ENCODE peak calls at places on chromosomes 12 and 14, in four cellular contexts. X, U, F and Q are unnamed samples.

GRCh38 chr12:104219908-104220404 is 4.4 kb downstream of the TXNRD1 start:
- DNase-seq in F (no peak), X (peak), U (peak), Q (no peak)

GRCh38 chr12:62865860-62866407 is 69.0 kb downstream of the PPM1H start:
- DNase-seq in F (no peak), X (no peak), U (peak), Q (no peak)

GRCh38 chr14:21268612-21269251 is 510 bp downstream of the HNRNPC start:
- DNase-seq in F (no peak), U (peak), X (peak), Q (no peak)

GRCh38 chr12:129237881-129238280 is 384.6 kb downstream of the GLT1D1 start:
- DNase-seq in X (no peak), U (no peak), F (no peak), Q (no peak)

GRCh38 chr14:42428996-42429395 is 822.3 kb downstream of the LRFN5 start:
- DNase-seq in X (no peak), U (no peak), F (peak), Q (no peak)

GRCh38 chr12:112577473-112578334 is 159.0 kb downstream of the PTPN11 start:
- DNase-seq in F (no peak), X (no peak), U (no peak), Q (no peak)

GRCh38 chr12:87217486-87217885 is 811.7 kb downstream of the C12orf50 start:
- DNase-seq in X (no peak), U (peak), F (no peak), Q (no peak)

GRCh38 chr14:53528114-53528513 is 375.0 kb upstream of the DDHD1 start:
- DNase-seq in F (no peak), U (peak), X (no peak), Q (no peak)

GRCh38 chr14:98136420-98136819 is 1135.6 kb downstream of the BCL11B start:
- DNase-seq in X (no peak), U (no peak), F (no peak), Q (no peak)

GRCh38 chr14:36583242-36584166 is 1.1 kb upstream of the NKX2-8 start:
- DNase-seq in X (no peak), U (no peak), F (no peak), Q (no peak)

GRCh38 chr12:48446372-48446771 is 26.0 kb upstream of the ANP32D start:
- DNase-seq in F (no peak), U (no peak), X (peak), Q (no peak)

GRCh38 chr12:98922871-98923270 is 277.8 kb downstream of the APAF1 start:
- DNase-seq in U (no peak), F (no peak), X (no peak), Q (no peak)

GRCh38 chr12:51270067-51270846 is at the start of gene SMAGP:
- DNase-seq in X (peak), F (no peak), U (peak), Q (peak)

GRCh38 chr12:87812030-87812429 is 217.2 kb downstream of the C12orf50 start:
- DNase-seq in U (peak), F (no peak), X (no peak), Q (no peak)

GRCh38 chr12:67535176-67535575 is 113.4 kb upstream of the DYRK2 start:
- DNase-seq in U (no peak), X (no peak), F (no peak), Q (no peak)

GRCh38 chr12:67671419-67671818 is 22.9 kb downstream of the DYRK2 start:
- DNase-seq in X (no peak), F (no peak), U (peak), Q (no peak)

GRCh38 chr12:57216014-57216891 is at the start of gene NXPH4:
- DNase-seq in U (no peak), F (no peak), X (no peak), Q (peak)

GRCh38 chr12:3962661-3963483 is 89.7 kb upstream of the PARP11 start:
- DNase-seq in U (no peak), X (no peak), F (no peak), Q (no peak)

GRCh38 chr12:53948650-53949593 is 5.8 kb upstream of the HOXC12 start:
- DNase-seq in U (no peak), X (no peak), F (no peak), Q (no peak)

GRCh38 chr14:20683896-20684661 is at the start of gene RNASE4:
- DNase-seq in X (peak), U (peak), F (peak), Q (peak)

GRCh38 chr14:71371711-71372396 is 464.6 kb downstream of the PCNX1 start:
- DNase-seq in U (peak), X (peak), F (no peak), Q (no peak)

GRCh38 chr12:49200882-49201594 is 12.2 kb upstream of the TUBA1A start:
- DNase-seq in U (peak), X (peak), F (no peak), Q (peak)

GRCh38 chr12:30822385-30823139 is 67.8 kb upstream of the CAPRIN2 start:
- DNase-seq in F (no peak), U (peak), X (peak), Q (peak)

GRCh38 chr12:21234395-21234794 is 100.3 kb downstream of the SLCO1A2 start:
- DNase-seq in U (no peak), X (no peak), F (no peak), Q (no peak)

GRCh38 chr12:106113042-106113441 is 25.7 kb downstream of the NUAK1 start:
- DNase-seq in U (peak), F (no peak), X (no peak), Q (no peak)

GRCh38 chr12:750356-751191 is 1.8 kb upstream of the WNK1 start:
- DNase-seq in X (no peak), U (no peak), F (no peak), Q (no peak)

GRCh38 chr14:103422981-103423600 is 37.9 kb downstream of the MARK3 start:
- DNase-seq in U (peak), F (no peak), X (no peak), Q (no peak)